ENCODE peak calls at places on chromosomes 5 and 9, in seven cellular contexts. U is fibroblast of the aortic adventitia; B is spleen; N is A549; D is B cell; W is choroid plexus epithelial cell; K is activated CD8-positive, alpha-beta T cell treated with anti-CD3 and anti-CD28 coated beads for 36 hours. S is an unnamed sample.

GRCh38 chr5:135245521-135246499 is 153.2 kb downstream of the MACROH2A1 start:
- DNase-seq in U (peak), B (no peak), N (peak), D (no peak), W (peak), K (no peak), S (no peak)

GRCh38 chr5:80239680-80240367 is 16.0 kb downstream of the SERINC5 start:
- DNase-seq in U (peak), B (no peak), N (no peak), D (no peak), W (peak), K (no peak), S (no peak)

GRCh38 chr5:137401946-137402345 is 97.2 kb downstream of the SPOCK1 start:
- DNase-seq in U (no peak), B (no peak), N (no peak), D (no peak), W (no peak), K (no peak), S (no peak)

GRCh38 chr9:136956604-136957003 is 4.5 kb downstream of the LCN12 start:
- DNase-seq in U (no peak), B (no peak), N (no peak), D (no peak), W (no peak), K (no peak), S (no peak)

GRCh38 chr5:72383280-72384205 is 63.4 kb downstream of the PTCD2 start:
- DNase-seq in U (peak), B (no peak), N (peak), D (no peak), W (peak), K (no peak), S (no peak)

GRCh38 chr9:117413346-117414219 is 1.3 kb downstream of the ASTN2 start:
- DNase-seq in U (no peak), B (no peak), N (no peak), D (peak), W (no peak), K (no peak), S (no peak)

GRCh38 chr9:33354651-33355211 is 47.6 kb downstream of the AQP7 start:
- DNase-seq in U (peak), B (no peak), N (no peak), D (no peak), W (peak), K (no peak), S (no peak)

GRCh38 chr5:133289686-133290367 is 238.0 kb downstream of the HSPA4 start:
- DNase-seq in U (no peak), B (no peak), N (no peak), D (no peak), W (no peak), K (no peak), S (no peak)

GRCh38 chr5:151892393-151892792 is 32.3 kb downstream of the GLRA1 start:
- DNase-seq in U (no peak), B (no peak), N (no peak), D (no peak), W (no peak), K (no peak), S (no peak)

GRCh38 chr9:135745189-135745588 is 43.2 kb downstream of the KCNT1 start:
- DNase-seq in U (no peak), B (no peak), N (no peak), D (no peak), W (no peak), K (no peak), S (no peak)

GRCh38 chr5:135375040-135375439 is 24.0 kb downstream of the MACROH2A1 start:
- DNase-seq in U (no peak), B (peak), N (no peak), D (no peak), W (no peak), K (no peak), S (no peak)

GRCh38 chr5:56075361-56075760 is 80.6 kb upstream of the IL6ST start:
- DNase-seq in U (peak), B (no peak), N (no peak), D (no peak), W (peak), K (no peak), S (no peak)

GRCh38 chr9:123925161-123925560 is 4.8 kb downstream of the DENND1A start:
- DNase-seq in U (no peak), B (no peak), N (no peak), D (no peak), W (no peak), K (no peak), S (no peak)

GRCh38 chr9:126615791-126616447 is 2.2 kb downstream of the LMX1B start:
- DNase-seq in U (no peak), B (no peak), N (no peak), D (no peak), W (no peak), K (no peak), S (no peak)

GRCh38 chr5:110663525-110663924 is 62.9 kb downstream of the TMEM232 start:
- DNase-seq in U (no peak), B (no peak), N (no peak), D (peak), W (no peak), K (no peak), S (no peak)

GRCh38 chr9:107653263-107653821 is 163.8 kb upstream of the KLF4 start:
- DNase-seq in U (no peak), B (no peak), N (no peak), D (no peak), W (no peak), K (no peak), S (no peak)

GRCh38 chr5:80240368-80240986 is 15.4 kb downstream of the SERINC5 start:
- DNase-seq in U (no peak), B (no peak), N (no peak), D (no peak), W (no peak), K (no peak), S (no peak)

GRCh38 chr5:85049020-85049419 is 664.3 kb upstream of the EDIL3 start:
- DNase-seq in U (peak), B (no peak), N (peak), D (no peak), W (peak), K (no peak), S (no peak)

GRCh38 chr5:96942911-96943310 is 7.0 kb downstream of the LNPEP start:
- DNase-seq in U (peak), B (no peak), N (no peak), D (no peak), W (no peak), K (no peak), S (no peak)

GRCh38 chr5:114055318-114055788 is 306.5 kb upstream of the KCNN2 start:
- DNase-seq in U (no peak), B (no peak), N (peak), D (no peak), W (peak), K (no peak), S (peak)

GRCh38 chr9:13267743-13268142 is 11.7 kb downstream of the MPDZ start:
- DNase-seq in U (peak), B (no peak), N (peak), D (no peak), W (peak), K (no peak), S (no peak)

GRCh38 chr9:132923346-132923902 is 21.0 kb downstream of the TSC1 start:
- DNase-seq in U (no peak), B (no peak), N (no peak), D (no peak), W (no peak), K (no peak), S (no peak)

GRCh38 chr5:98096155-98096554 is 677.3 kb upstream of the RGMB start:
- DNase-seq in U (peak), B (no peak), N (no peak), D (no peak), W (peak), K (no peak), S (no peak)

GRCh38 chr5:170475269-170476000 is 28.4 kb upstream of the KCNIP1 start:
- DNase-seq in U (no peak), B (no peak), N (no peak), D (no peak), W (peak), K (no peak), S (no peak)

GRCh38 chr5:48192-48591 is 43.8 kb upstream of the PLEKHG4B start:
- DNase-seq in U (no peak), B (no peak), N (no peak), D (no peak), W (no peak), K (no peak), S (no peak)

GRCh38 chr5:128965638-128966302 is 482 bp downstream of the SLC27A6 start:
- DNase-seq in U (no peak), B (peak), N (no peak), D (no peak), W (no peak), K (no peak), S (no peak)

GRCh38 chr5:179698935-179699639 is at the start of gene CANX:
- DNase-seq in U (no peak), B (no peak), N (no peak), D (no peak), W (no peak), K (no peak), S (no peak)

GRCh38 chr9:21585756-21586752 is 103.9 kb upstream of the IFNE start:
- DNase-seq in U (peak), B (no peak), N (peak), D (no peak), W (peak), K (no peak), S (no peak)

GRCh38 chr9:14908221-14909206 is 1.7 kb downstream of the FREM1 start:
- DNase-seq in U (no peak), B (no peak), N (no peak), D (no peak), W (no peak), K (no peak), S (no peak)

GRCh38 chr9:108708448-108708847 is 147.3 kb downstream of the ACTL7B start:
- DNase-seq in U (no peak), B (no peak), N (no peak), D (no peak), W (no peak), K (no peak), S (no peak)

GRCh38 chr5:33339413-33339812 is 101.4 kb upstream of the TARS1 start:
- DNase-seq in U (no peak), B (no peak), N (no peak), D (no peak), W (no peak), K (no peak), S (no peak)

GRCh38 chr5:96228449-96228848 is 204.6 kb downstream of the PCSK1 start:
- DNase-seq in U (no peak), B (no peak), N (no peak), D (no peak), W (no peak), K (no peak), S (no peak)

GRCh38 chr5:100838048-100838473 is 65.0 kb downstream of the ST8SIA4 start:
- DNase-seq in U (no peak), B (no peak), N (no peak), D (no peak), W (peak), K (no peak), S (no peak)

GRCh38 chr9:134951994-134952393 is 34.3 kb upstream of the FCN1 start:
- DNase-seq in U (no peak), B (no peak), N (no peak), D (no peak), W (no peak), K (no peak), S (no peak)

GRCh38 chr5:32342656-32343055 is 29.9 kb upstream of the MTMR12 start:
- DNase-seq in U (no peak), B (no peak), N (no peak), D (no peak), W (no peak), K (no peak), S (no peak)

GRCh38 chr5:141782991-141783598 is 95.1 kb downstream of the PCDH1 start:
- DNase-seq in U (no peak), B (no peak), N (peak), D (no peak), W (no peak), K (no peak), S (no peak)

GRCh38 chr5:96699186-96699820 is 37.1 kb downstream of the CAST start:
- DNase-seq in U (peak), B (no peak), N (no peak), D (no peak), W (no peak), K (no peak), S (no peak)

GRCh38 chr5:43369651-43370050 is 42.5 kb downstream of the CCL28 start:
- DNase-seq in U (no peak), B (no peak), N (no peak), D (no peak), W (no peak), K (no peak), S (no peak)

DNA sequence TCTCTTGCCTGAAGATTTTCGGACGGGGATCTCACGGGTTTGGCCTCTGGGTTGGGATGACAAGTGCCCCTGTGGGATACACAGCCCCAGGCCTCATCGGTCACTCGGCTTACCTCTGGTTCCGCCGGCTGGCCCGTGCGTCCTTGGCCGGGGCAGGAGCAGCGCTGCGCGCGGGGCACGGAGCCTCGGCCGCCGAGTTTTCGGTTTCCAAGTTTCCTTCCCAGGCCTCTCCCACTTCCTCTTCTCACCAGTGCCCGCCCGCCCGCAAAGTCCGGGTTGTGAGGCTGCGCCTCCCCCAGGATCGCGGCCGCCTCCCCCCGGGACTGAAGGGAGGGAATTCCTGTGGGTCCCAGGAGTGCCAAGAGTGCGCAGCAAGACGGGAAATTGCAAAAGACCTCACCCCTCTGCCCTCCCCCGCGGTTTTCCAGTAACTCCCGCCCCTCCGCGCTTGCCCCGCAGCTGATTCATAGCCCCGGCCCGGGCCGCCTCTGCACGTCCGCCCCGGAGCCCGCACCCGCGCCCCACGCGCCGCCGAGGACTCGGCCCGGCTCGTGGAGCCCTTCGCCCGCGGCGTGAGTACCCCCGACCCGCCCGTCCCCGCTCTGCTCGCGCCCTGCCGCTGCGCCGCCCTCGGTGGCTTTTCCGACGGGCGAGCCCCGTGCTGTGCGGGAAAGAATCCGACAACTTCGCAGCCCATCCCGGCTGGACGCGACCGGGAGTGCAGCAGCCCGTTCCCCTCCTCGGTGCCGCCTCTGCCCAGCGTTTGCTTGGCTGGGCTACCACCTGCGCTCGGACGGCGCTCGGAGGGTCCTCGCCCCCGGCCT is at the start of gene OSMR:
- DNase-seq in U (peak), B (peak), N (peak), D (peak), W (peak), K (peak), S (peak)
- TF ChIP-seq CTCF in U (no peak), B (no peak), N (no peak), D (no peak), W (no peak), K (no peak), S (no peak)

DNA sequence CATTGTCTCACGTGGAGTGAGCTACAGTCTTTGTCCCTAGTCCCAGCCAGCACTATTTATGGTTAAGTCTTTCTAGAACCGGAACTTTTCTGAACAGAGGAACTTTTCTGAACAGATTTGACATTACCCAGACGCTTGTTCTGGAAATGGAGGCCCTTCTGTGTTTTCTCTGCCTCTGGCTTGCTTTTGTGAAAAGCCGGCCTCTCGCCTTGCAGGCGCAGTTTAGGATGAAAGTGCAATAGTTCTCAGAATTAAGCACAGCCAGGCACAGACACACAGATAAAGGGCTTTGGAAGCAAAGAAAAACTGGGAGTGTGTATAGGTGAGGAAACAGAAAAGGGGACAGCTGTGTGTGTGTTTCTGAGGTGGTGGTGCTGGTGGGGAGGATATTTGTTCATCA is 5.9 kb downstream of the GDNF start:
- DNase-seq in U (no peak), B (no peak), N (no peak), D (no peak), W (no peak), K (no peak), S (no peak)
- TF ChIP-seq CTCF in U (no peak), B (no peak), N (no peak), D (no peak), W (no peak), K (no peak), S (no peak)

GRCh38 chr5:173924899-173925298 is 36.8 kb downstream of the CPEB4 start:
- DNase-seq in U (no peak), B (no peak), N (no peak), D (no peak), W (no peak), K (no peak), S (no peak)
- TF ChIP-seq CTCF in U (no peak), B (no peak), N (no peak), D (no peak), W (no peak), K (no peak), S (no peak)

DNA sequence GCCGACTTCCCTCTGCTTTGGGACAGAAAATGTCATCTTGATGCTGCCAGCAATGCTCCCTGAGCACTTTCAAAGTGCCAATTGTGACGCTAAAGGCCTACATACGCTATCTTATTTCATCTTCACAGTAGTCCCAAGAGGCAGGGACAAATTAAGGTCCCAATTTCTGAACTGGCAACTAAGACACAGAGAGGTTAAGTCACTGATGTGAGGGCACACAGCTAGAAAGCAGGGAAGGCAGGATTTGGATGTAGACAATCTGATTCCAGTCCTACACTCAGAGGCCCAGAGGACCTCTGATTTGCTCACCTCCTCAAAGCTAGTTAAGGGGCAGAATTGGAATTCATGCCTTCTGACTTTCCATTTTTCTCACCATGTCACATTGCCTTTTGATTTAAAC is 249.2 kb upstream of the CLINT1 start:
- DNase-seq in U (no peak), B (no peak), N (no peak), D (no peak), W (no peak), K (no peak), S (no peak)
- TF ChIP-seq CTCF in U (no peak), B (no peak), N (no peak), D (no peak), W (no peak), K (no peak), S (no peak)

GRCh38 chr5:108798866-108799265 is 51.2 kb downstream of the FER start:
- DNase-seq in U (no peak), B (no peak), N (no peak), D (no peak), W (no peak), K (no peak), S (no peak)

GRCh38 chr5:108793207-108793606 is 45.5 kb downstream of the FER start:
- DNase-seq in U (no peak), B (no peak), N (no peak), D (no peak), W (no peak), K (no peak), S (no peak)

GRCh38 chr5:108801301-108801700 is 53.6 kb downstream of the FER start:
- DNase-seq in U (no peak), B (no peak), N (no peak), D (no peak), W (no peak), K (no peak), S (no peak)

GRCh38 chr5:108797986-108798385 is 50.3 kb downstream of the FER start:
- DNase-seq in U (no peak), B (no peak), N (no peak), D (no peak), W (no peak), K (no peak), S (no peak)

DNA sequence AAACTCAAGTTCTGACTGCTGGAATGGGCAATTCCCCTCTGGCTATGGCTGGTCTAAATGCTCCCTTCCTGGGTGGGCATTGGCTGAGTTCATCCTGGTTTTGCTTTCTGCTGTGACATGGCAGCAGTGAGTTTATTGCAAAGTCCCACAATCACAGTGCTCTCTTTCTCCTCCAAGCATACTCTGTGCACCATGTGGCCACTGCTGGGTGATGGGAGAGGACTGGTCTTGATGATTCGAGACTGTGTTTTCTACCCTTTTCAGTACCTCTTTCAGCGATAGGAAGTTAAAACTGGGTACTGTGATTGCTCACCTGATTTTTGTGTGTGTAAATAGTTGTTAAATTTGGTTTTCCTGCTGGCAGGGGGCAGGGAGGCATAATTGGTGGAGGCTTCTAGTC is 49.7 kb downstream of the FER start:
- DNase-seq in U (no peak), B (no peak), N (no peak), D (no peak), W (no peak), K (no peak), S (no peak)
- TF ChIP-seq CTCF in U (no peak), B (no peak), N (no peak), D (no peak), W (no peak), K (no peak), S (no peak)